ENCODE peak calls at places on chromosome 16, in five cellular contexts. N is fibroblast of the aortic adventitia, V is SHP77, A is RPMI8226, B is cardiac muscle cell. R is an unnamed sample.

GRCh38 chr16:17232487-17232886 is 238.3 kb downstream of the XYLT1 start:
- DNase-seq in N (no peak), V (no peak), A (no peak), B (no peak), R (no peak)

GRCh38 chr16:83248735-83249469 is 558.9 kb upstream of the HSBP1 start:
- DNase-seq in N (peak), V (no peak), A (no peak), B (peak), R (no peak)

GRCh38 chr16:26530584-26531289 is 536.0 kb upstream of the C16orf82 start:
- DNase-seq in N (no peak), V (no peak), A (no peak), B (no peak), R (no peak)

GRCh38 chr16:590165-590874 is 454 bp downstream of the RAB40C start:
- DNase-seq in N (peak), V (no peak), A (no peak), B (peak), R (no peak)

GRCh38 chr16:9135797-9136196 is 44.4 kb downstream of the HAPSTR1 start:
- DNase-seq in N (no peak), V (no peak), A (peak), B (no peak), R (no peak)

GRCh38 chr16:74563828-74564263 is 43.1 kb downstream of the GLG1 start:
- DNase-seq in N (peak), V (no peak), A (no peak), B (peak), R (no peak)

GRCh38 chr16:68342620-68343019 is 31.8 kb downstream of the PRMT7 start:
- DNase-seq in N (no peak), V (no peak), A (no peak), B (no peak), R (peak)

GRCh38 chr16:27097671-27098275 is 31.0 kb downstream of the C16orf82 start:
- DNase-seq in N (peak), V (no peak), A (no peak), B (peak), R (no peak)

GRCh38 chr16:59404509-59404908 is 670.4 kb upstream of the GOT2 start:
- DNase-seq in N (no peak), V (no peak), A (no peak), B (no peak), R (no peak)

R was measured in HAP-1.